ENCODE peak calls at places on chromosomes 7 and 10, in four cellular contexts. J is RWPE1, D is neural crest cell, I is left lung. U is an unnamed sample.

GRCh38 chr10:66627156-66627555 is 298.7 kb upstream of the LRRTM3 start:
- DNase-seq in D (no peak), I (no peak), J (peak; percentile 57), U (no peak)

GRCh38 chr7:141674201-141674671 is 27.7 kb downstream of the DENND11 start:
- DNase-seq in D (peak; percentile 28), J (peak; percentile 62), I (no peak), U (no peak)

GRCh38 chr10:35056686-35057085 is 33.5 kb downstream of the CUL2 start:
- DNase-seq in D (no peak), J (no peak), I (no peak), U (no peak)

GRCh38 chr7:155586843-155587440 is 40.6 kb upstream of the CNPY1 start:
- DNase-seq in D (no peak), I (no peak), J (no peak), U (peak; percentile 30)

GRCh38 chr7:120064565-120064964 is 208.4 kb upstream of the KCND2 start:
- DNase-seq in D (no peak), J (no peak), I (no peak), U (no peak)

GRCh38 chr7:158804335-158804734 is 25.0 kb downstream of the ESYT2 start:
- DNase-seq in D (no peak), J (no peak), I (no peak), U (no peak)

GRCh38 chr7:138398857-138399256 is 61.2 kb upstream of the TRIM24 start:
- DNase-seq in J (no peak), D (no peak), I (no peak), U (no peak)

GRCh38 chr10:17793041-17793440 is 16.1 kb upstream of the MRC1 start:
- DNase-seq in I (no peak), J (no peak), D (no peak), U (no peak)

GRCh38 chr7:167087-167855 is 25.1 kb upstream of the FAM20C start:
- DNase-seq in J (no peak), D (no peak), I (peak; percentile 62), U (peak; percentile 74)

GRCh38 chr10:99619851-99620712 is at the start of gene SLC25A28:
- DNase-seq in J (peak; percentile 99), I (peak; percentile 96), D (peak; percentile 12), U (peak; percentile 96)

GRCh38 chr7:122300607-122301079 is 3.9 kb downstream of the FEZF1 start:
- DNase-seq in J (no peak), D (no peak), I (no peak), U (no peak)

GRCh38 chr10:27390681-27391080 is 113.4 kb upstream of the RAB18 start:
- DNase-seq in D (no peak), I (no peak), J (peak; percentile 79), U (no peak)

GRCh38 chr10:97207131-97207530 is 21.4 kb upstream of the SLIT1 start:
- DNase-seq in I (no peak), D (no peak), J (no peak), U (no peak)

GRCh38 chr10:78613132-78613531 is 455.6 kb upstream of the ZMIZ1 start:
- DNase-seq in D (no peak), I (no peak), J (no peak), U (no peak)

GRCh38 chr10:67107670-67108069 is 181.8 kb downstream of the LRRTM3 start:
- DNase-seq in J (no peak), I (no peak), D (no peak), U (no peak)

GRCh38 chr7:158246272-158246959 is 341.2 kb downstream of the PTPRN2 start:
- DNase-seq in I (no peak), J (no peak), D (no peak), U (no peak)

GRCh38 chr10:95447733-95448132 is 113.4 kb downstream of the SORBS1 start:
- DNase-seq in D (no peak), I (no peak), J (no peak), U (no peak)

GRCh38 chr7:97116308-97116707 is 1.2 kb upstream of the SDHAF3 start:
- DNase-seq in J (no peak), I (no peak), D (no peak), U (peak; percentile 84)

GRCh38 chr10:89032141-89032814 is 41.7 kb downstream of the FAS start:
- DNase-seq in I (peak; percentile 77), J (peak; percentile 78), D (no peak), U (peak; percentile 85)

GRCh38 chr7:2063562-2064360 is 169.0 kb downstream of the MAD1L1 start:
- DNase-seq in D (peak; percentile 12), I (no peak), J (peak; percentile 36), U (no peak)

GRCh38 chr7:139771001-139771956 is 6.5 kb downstream of the HIPK2 start:
- DNase-seq in I (no peak), D (no peak), J (peak; percentile 80), U (peak; percentile 82)

GRCh38 chr10:14409247-14409646 is 78.5 kb upstream of the FRMD4A start:
- DNase-seq in D (no peak), J (no peak), I (no peak), U (no peak)

GRCh38 chr7:36939816-36940215 is 215.5 kb upstream of the AOAH start:
- DNase-seq in D (no peak), J (no peak), I (no peak), U (no peak)

GRCh38 chr7:104985259-104985617 is 28.8 kb upstream of the KMT2E start:
- DNase-seq in D (no peak), J (no peak), I (no peak), U (no peak)

GRCh38 chr10:108327706-108328105 is 1163.2 kb upstream of the SORCS1 start:
- DNase-seq in I (no peak), D (no peak), J (no peak), U (no peak)

GRCh38 chr10:34262965-34263364 is 552.1 kb downstream of the PARD3 start:
- DNase-seq in J (no peak), I (no peak), D (no peak), U (no peak)

GRCh38 chr7:142782922-142783900 is 12.4 kb downstream of the PRSS2 start:
- DNase-seq in I (peak; percentile 87), D (peak; percentile 82), J (peak; percentile 72), U (peak; percentile 68)

GRCh38 chr7:11786186-11786585 is 45.8 kb downstream of the THSD7A start:
- DNase-seq in I (no peak), D (no peak), J (peak; percentile 0), U (no peak)

GRCh38 chr7:74093671-74094223 is 10.1 kb downstream of the LIMK1 start:
- DNase-seq in J (no peak), D (no peak), I (no peak), U (no peak)

GRCh38 chr7:11341285-11341944 is 367.7 kb downstream of the PHF14 start:
- DNase-seq in J (no peak), D (no peak), I (no peak), U (no peak)

GRCh38 chr7:88761779-88762178 is 2.3 kb downstream of the ZNF804B start:
- DNase-seq in I (no peak), D (no peak), J (no peak), U (no peak)

GRCh38 chr10:132906836-132907235 is 35.5 kb downstream of the CFAP46 start:
- DNase-seq in D (no peak), J (no peak), I (no peak), U (peak; percentile 33)

GRCh38 chr7:129343099-129343700 is 91.0 kb upstream of the STRIP2 start:
- DNase-seq in I (no peak), D (no peak), J (peak; percentile 34), U (no peak)

GRCh38 chr7:66281678-66282593 is 76.8 kb downstream of the TPST1 start:
- DNase-seq in I (peak; percentile 66), J (peak; percentile 37), D (no peak), U (peak; percentile 49)

GRCh38 chr10:3265081-3265480 is 92.5 kb upstream of the PITRM1 start:
- DNase-seq in I (no peak), D (no peak), J (peak; percentile 8), U (no peak)

DNA sequence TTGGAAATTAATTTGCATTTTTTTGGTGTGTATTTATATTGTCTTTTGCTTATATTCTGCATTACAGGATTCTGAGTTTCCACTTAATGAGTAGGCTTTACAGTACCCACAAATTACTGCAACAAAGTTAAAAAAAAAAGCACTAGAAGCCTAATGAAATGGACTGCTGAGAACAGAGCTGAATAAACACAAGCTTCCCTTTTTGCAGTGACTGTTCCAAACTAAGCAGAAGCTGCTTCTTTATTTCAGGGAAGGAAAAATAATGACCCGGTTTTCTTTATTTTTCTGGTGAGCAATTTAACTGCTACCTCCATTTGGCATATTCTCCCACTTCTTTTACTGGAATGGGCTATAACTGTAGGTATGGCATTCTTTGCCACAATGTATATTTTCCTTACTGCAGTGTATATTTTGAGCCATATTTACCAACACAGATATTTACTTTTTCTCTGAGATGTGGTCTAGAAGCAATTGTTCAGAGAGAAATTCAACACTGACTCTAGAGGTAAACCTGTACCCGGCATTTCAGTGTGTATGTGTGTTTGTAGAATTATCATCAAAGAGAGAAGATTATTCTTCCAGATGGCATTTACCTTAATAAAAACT is 56.9 kb downstream of the HDAC9 start:
- DNase-seq in I (no peak), D (no peak), J (no peak), U (no peak)
- TF ChIP-seq CTCF in I (no peak), D (no peak), J (no peak), U (no peak)

GRCh38 chr10:81081887-81082620 is 544.4 kb downstream of the SH2D4B start:
- DNase-seq in D (no peak), I (no peak), J (no peak), U (no peak)
- TF ChIP-seq CTCF in D (peak; percentile 45), I (no peak), J (no peak), U (no peak)

DNA sequence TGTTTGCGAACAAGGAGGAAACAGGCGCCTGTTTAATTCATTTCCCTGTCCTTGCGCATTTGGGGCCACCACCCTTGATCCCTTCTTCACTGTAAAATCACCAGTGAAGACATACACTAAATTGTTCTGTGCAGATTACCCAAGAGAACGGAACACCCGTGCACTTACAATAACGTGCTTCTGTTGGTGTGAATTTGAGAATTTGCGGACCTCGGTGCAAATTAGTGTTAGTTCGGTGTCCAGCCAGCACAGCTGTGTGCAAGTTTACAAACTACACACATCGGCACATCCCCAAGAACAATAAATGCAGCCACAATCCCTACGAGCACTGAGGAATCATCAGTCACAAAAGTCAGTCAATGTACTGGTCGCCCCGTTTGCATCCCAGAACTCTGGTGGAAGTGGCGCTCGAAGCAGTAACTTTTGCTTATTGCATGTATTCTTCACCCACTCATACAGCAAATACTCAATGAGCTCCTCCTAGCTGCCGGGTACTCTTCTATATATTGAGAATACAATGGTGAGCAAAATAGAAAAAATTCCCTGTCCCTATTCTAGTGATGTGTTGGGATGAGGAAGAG is 791 bp upstream of the CNOT4 start:
- DNase-seq in I (no peak), J (peak; percentile 2), D (peak; percentile 1), U (no peak)
- TF ChIP-seq CTCF in I (no peak), J (peak; percentile 12), D (no peak), U (no peak)

DNA sequence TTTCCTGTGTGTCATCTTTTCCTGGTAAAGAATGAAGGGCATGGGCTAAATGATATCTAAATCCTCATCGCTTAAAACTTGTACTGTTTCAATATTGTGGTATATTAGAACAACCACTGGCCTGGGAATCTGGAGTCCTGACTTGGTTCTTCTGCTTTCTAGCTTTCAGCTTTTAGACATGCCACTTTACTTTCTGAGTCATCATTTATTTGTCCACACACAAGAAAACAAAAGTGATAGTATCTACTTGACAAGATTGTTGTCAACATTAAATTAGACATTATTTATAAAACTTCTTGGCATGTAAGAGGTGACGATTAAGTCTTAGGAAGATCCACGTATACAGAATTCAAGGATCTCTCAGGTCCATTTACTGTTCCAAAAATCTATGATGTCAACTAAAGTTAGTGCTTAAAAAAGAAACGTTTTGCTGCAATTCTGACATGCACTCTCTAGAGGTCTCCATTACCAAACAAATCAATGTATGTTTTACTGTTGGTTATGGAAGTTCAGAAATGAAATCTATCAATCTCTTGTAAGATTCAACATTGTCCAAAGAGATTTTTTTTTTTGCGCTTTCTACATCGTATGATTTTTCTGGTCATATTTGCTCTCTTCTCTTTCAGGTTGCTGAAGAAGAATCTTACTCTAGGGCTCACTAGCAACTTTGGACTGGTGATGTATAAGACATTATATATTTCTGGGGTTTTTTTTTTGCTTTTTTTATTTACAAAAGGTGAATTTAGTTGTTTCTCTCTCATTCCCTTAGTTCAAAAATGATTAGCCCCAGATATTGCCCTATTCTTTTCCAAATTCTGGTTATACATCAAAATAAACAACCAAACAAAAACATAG is 53.6 kb upstream of the DYNC1I1 start:
- DNase-seq in D (no peak), I (no peak), J (peak; percentile 13), U (no peak)
- TF ChIP-seq CTCF in D (peak; percentile 63), I (no peak), J (peak; percentile 56), U (peak; percentile 7)

U was measured in CD14-positive monocyte.